ENCODE peak calls at places on chromosome 18, in six cellular contexts. One of them, this sample, is unnamed.
A peak's percentile ranks its signal among the peaks of the same experiment; 100 is the strongest.

GRCh38 chr18:79597176-79598045 is 82.2 kb upstream of the CTDP1 start:
- DNase-seq in SK-N-SH: no peak
- DNase-seq in HepG2: no peak
- DNase-seq in K562: no peak
- DNase-seq in H1: no peak
- DNase-seq in GM12878: no peak
- DNase-seq in this sample: no peak

GRCh38 chr18:33838084-33838483 is 260.1 kb downstream of the ASXL3 start:
- DNase-seq in SK-N-SH: no peak
- DNase-seq in HepG2: no peak
- DNase-seq in K562: no peak
- DNase-seq in H1: no peak
- DNase-seq in GM12878: no peak
- DNase-seq in this sample: no peak

GRCh38 chr18:74152906-74153305 is 4.6 kb downstream of the TIMM21 start:
- DNase-seq in SK-N-SH: no peak
- DNase-seq in HepG2: no peak
- DNase-seq in K562: no peak
- DNase-seq in H1: no peak
- DNase-seq in GM12878: no peak
- DNase-seq in this sample: no peak

GRCh38 chr18:7814754-7815315 is 247.7 kb downstream of the PTPRM start:
- DNase-seq in SK-N-SH: no peak
- DNase-seq in HepG2: no peak
- DNase-seq in K562: no peak
- DNase-seq in H1: no peak
- DNase-seq in GM12878: no peak
- DNase-seq in this sample: no peak

GRCh38 chr18:49476664-49477411 is 10.2 kb downstream of the C18orf32 start:
- DNase-seq in SK-N-SH: no peak
- DNase-seq in HepG2: no peak
- DNase-seq in K562: peak; percentile 45
- DNase-seq in H1: no peak
- DNase-seq in GM12878: no peak
- DNase-seq in this sample: peak; percentile 75

GRCh38 chr18:13178976-13179375 is 39.6 kb upstream of the LDLRAD4 start:
- DNase-seq in SK-N-SH: no peak
- DNase-seq in HepG2: no peak
- DNase-seq in K562: no peak
- DNase-seq in H1: no peak
- DNase-seq in GM12878: no peak
- DNase-seq in this sample: no peak

GRCh38 chr18:40313030-40313642 is 1641.9 kb upstream of the PIK3C3 start:
- DNase-seq in SK-N-SH: no peak
- DNase-seq in HepG2: no peak
- DNase-seq in K562: no peak
- DNase-seq in H1: no peak
- DNase-seq in GM12878: no peak
- DNase-seq in this sample: no peak

GRCh38 chr18:36901277-36901701 is 72.4 kb downstream of the KIAA1328 start:
- DNase-seq in SK-N-SH: no peak
- DNase-seq in HepG2: no peak
- DNase-seq in K562: peak; percentile 49
- DNase-seq in H1: no peak
- DNase-seq in GM12878: no peak
- DNase-seq in this sample: no peak

GRCh38 chr18:39389800-39390379 is 1824.3 kb upstream of the CELF4 start:
- DNase-seq in SK-N-SH: no peak
- DNase-seq in HepG2: peak; percentile 33
- DNase-seq in K562: no peak
- DNase-seq in H1: peak; percentile 48
- DNase-seq in GM12878: no peak
- DNase-seq in this sample: no peak

GRCh38 chr18:61992285-61992684 is 99.5 kb upstream of the RNF152 start:
- DNase-seq in SK-N-SH: no peak
- DNase-seq in HepG2: peak; percentile 13
- DNase-seq in K562: no peak
- DNase-seq in H1: no peak
- DNase-seq in GM12878: no peak
- DNase-seq in this sample: no peak

GRCh38 chr18:76847926-76848325 is 25.6 kb downstream of the ZNF236 start:
- DNase-seq in SK-N-SH: no peak
- DNase-seq in HepG2: peak; percentile 14
- DNase-seq in K562: peak; percentile 5
- DNase-seq in H1: no peak
- DNase-seq in GM12878: no peak
- DNase-seq in this sample: no peak

GRCh38 chr18:78672862-78673446 is 306.7 kb upstream of the SALL3 start:
- DNase-seq in SK-N-SH: no peak
- DNase-seq in HepG2: no peak
- DNase-seq in K562: peak; percentile 1
- DNase-seq in H1: no peak
- DNase-seq in GM12878: no peak
- DNase-seq in this sample: no peak

GRCh38 chr18:3710712-3711269 is 260.8 kb downstream of the TGIF1 start:
- DNase-seq in SK-N-SH: peak; percentile 20
- DNase-seq in HepG2: no peak
- DNase-seq in K562: no peak
- DNase-seq in H1: no peak
- DNase-seq in GM12878: no peak
- DNase-seq in this sample: peak; percentile 55

GRCh38 chr18:8140841-8141501 is 468.3 kb upstream of the RAB12 start:
- DNase-seq in SK-N-SH: no peak
- DNase-seq in HepG2: no peak
- DNase-seq in K562: peak; percentile 57
- DNase-seq in H1: no peak
- DNase-seq in GM12878: no peak
- DNase-seq in this sample: no peak

GRCh38 chr18:23311346-23312103 is 141.6 kb upstream of the RIOK3 start:
- DNase-seq in SK-N-SH: no peak
- DNase-seq in HepG2: no peak
- DNase-seq in K562: no peak
- DNase-seq in H1: no peak
- DNase-seq in GM12878: no peak
- DNase-seq in this sample: no peak

GRCh38 chr18:28248653-28249052 is 71.7 kb upstream of the CDH2 start:
- DNase-seq in SK-N-SH: no peak
- DNase-seq in HepG2: no peak
- DNase-seq in K562: no peak
- DNase-seq in H1: no peak
- DNase-seq in GM12878: no peak
- DNase-seq in this sample: no peak

GRCh38 chr18:70245941-70246537 is 40.6 kb upstream of the RTTN start:
- DNase-seq in SK-N-SH: no peak
- DNase-seq in HepG2: no peak
- DNase-seq in K562: no peak
- DNase-seq in H1: no peak
- DNase-seq in GM12878: no peak
- DNase-seq in this sample: no peak

GRCh38 chr18:35861367-35862114 is 110.9 kb upstream of the RMP24 start:
- DNase-seq in SK-N-SH: no peak
- DNase-seq in HepG2: no peak
- DNase-seq in K562: no peak
- DNase-seq in H1: peak; percentile 36
- DNase-seq in GM12878: peak; percentile 33
- DNase-seq in this sample: no peak

GRCh38 chr18:34637094-34637801 is 72.8 kb upstream of the DTNA start:
- DNase-seq in SK-N-SH: no peak
- DNase-seq in HepG2: no peak
- DNase-seq in K562: no peak
- DNase-seq in H1: no peak
- DNase-seq in GM12878: no peak
- DNase-seq in this sample: no peak

GRCh38 chr18:45361148-45361851 is 254.0 kb upstream of the SLC14A2 start:
- DNase-seq in SK-N-SH: no peak
- DNase-seq in HepG2: no peak
- DNase-seq in K562: no peak
- DNase-seq in H1: no peak
- DNase-seq in GM12878: no peak
- DNase-seq in this sample: no peak

GRCh38 chr18:45357681-45358470 is 257.4 kb upstream of the SLC14A2 start:
- DNase-seq in SK-N-SH: no peak
- DNase-seq in HepG2: no peak
- DNase-seq in K562: no peak
- DNase-seq in H1: no peak
- DNase-seq in GM12878: no peak
- DNase-seq in this sample: no peak

GRCh38 chr18:45363258-45363657 is 252.0 kb upstream of the SLC14A2 start:
- DNase-seq in SK-N-SH: no peak
- DNase-seq in HepG2: no peak
- DNase-seq in K562: no peak
- DNase-seq in H1: no peak
- DNase-seq in GM12878: no peak
- DNase-seq in this sample: no peak

GRCh38 chr18:45355944-45356520 is 259.2 kb upstream of the SLC14A2 start:
- DNase-seq in SK-N-SH: no peak
- DNase-seq in HepG2: no peak
- DNase-seq in K562: no peak
- DNase-seq in H1: no peak
- DNase-seq in GM12878: no peak
- DNase-seq in this sample: no peak

DNA sequence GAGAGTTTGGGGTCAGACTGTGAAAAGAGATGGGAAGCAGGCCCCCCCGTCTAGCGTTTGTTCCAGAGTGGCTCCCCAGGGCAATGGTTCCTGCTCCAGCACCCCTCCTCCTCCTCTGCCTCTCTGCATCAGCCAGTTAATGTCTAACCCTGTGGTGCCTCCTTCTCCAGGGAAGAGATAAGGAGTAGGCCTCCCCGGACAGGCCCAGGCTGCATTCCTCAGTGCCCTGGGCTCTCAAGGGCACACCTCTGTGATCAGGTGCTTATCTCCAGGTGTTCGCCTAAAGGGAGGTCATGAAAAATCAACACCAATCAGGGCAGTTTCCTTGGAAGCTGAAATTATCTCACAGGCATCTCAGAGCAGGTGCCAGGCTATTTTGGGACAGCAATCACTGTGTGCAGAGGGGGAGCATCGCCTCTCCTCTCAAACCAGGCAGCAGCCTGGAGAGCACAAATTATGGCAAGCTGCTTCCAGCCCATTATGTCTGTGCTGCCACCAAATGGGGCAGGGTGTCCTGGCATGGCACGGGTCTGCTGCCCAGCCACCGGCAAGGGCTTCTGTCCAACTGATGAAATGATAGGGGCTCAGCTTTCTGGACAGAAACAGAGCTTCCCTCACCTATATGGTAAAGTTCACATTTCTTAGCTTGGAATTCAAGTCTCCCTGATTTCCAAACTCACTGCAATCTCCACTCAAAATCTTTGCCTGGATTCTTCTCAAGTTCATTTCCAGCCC is 255.8 kb upstream of the SLC14A2 start:
- DNase-seq in SK-N-SH: peak; percentile 60
- DNase-seq in HepG2: no peak
- DNase-seq in K562: no peak
- DNase-seq in H1: no peak
- DNase-seq in GM12878: no peak
- DNase-seq in this sample: no peak
- TF ChIP-seq POLR2AphosphoS5 in SK-N-SH: no peak
- TF ChIP-seq POLR2AphosphoS5 in HepG2: no peak
- TF ChIP-seq POLR2AphosphoS5 in K562: no peak
- TF ChIP-seq POLR2AphosphoS5 in H1: no peak
- TF ChIP-seq POLR2AphosphoS5 in GM12878: no peak
- TF ChIP-seq POLR2AphosphoS5 in this sample: no peak

DNA sequence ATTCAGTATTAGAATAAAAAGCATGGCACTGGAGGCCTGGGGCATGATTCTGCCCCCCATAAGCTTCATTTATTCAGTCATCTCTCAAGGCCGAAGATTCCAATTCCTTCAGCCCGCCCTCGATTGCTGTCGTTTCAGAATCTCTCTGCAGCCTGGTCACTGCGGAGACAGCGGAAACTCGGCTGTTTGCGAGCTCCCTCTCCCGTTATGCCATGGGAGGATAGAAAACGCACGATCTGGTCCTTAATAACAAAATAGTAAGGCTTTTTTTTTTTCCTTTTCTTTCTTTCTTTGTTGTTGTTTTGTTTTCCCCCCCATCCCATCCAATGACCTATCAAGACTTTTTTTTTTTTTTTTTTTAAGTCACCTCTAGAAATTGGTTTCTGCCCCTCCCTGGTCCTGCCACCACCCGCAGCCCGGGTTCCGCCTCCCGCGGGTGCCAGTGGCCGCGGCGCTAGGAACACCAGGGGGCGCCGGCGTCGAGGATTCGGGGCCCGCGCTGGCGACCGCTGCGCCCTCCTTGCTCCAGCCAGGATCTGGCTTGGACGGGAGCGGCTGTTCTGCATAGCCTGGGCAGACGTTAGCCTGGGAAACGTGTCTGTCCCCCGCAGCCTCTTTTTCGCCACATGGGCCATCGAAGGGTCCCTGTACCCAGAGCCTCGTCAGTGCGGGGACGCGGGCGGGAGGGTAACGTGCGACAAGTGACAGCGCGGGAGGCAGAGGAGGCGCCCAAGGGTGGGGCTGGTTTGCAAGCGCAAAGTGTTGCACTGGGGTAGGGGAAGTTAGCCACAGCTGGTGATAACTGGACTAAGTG is 10.0 kb downstream of the CPLX4 start:
- DNase-seq in SK-N-SH: peak; percentile 92
- DNase-seq in HepG2: peak; percentile 29
- DNase-seq in K562: peak; percentile 67
- DNase-seq in H1: peak; percentile 89
- DNase-seq in GM12878: no peak
- DNase-seq in this sample: peak; percentile 33
- H3K4me3 ChIP-seq in SK-N-SH: peak overlapping the region; percentile 65
- H3K4me3 ChIP-seq in HepG2: no peak overlapping the region
- H3K4me3 ChIP-seq in K562: peak overlapping the region; percentile 28
- H3K4me3 ChIP-seq in H1: peak overlapping the region; percentile 14
- H3K4me3 ChIP-seq in GM12878: peak overlapping the region; percentile 55
- H3K4me3 ChIP-seq in this sample: peak overlapping the region; percentile 35

DNA sequence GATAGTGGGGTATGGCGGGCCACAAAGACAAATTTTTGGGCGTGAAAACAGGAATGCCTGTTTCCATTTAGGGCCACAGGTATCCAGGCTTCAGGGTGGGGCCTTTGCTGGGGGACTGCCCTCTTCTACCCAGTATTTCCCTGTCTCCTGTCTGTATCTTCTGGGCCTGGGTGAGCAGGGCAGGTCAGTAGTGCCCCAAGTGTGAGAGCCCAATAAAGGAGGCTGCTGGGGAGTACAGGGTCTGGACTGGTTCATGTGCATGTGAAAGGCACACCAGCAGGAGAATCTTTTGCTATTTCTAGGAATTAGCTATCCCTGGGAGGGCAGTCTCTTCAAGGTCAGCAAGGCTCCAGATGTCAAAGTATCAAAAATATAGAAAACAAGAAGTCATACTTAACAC is 71.5 kb downstream of the MEX3C start:
- DNase-seq in SK-N-SH: no peak
- DNase-seq in HepG2: no peak
- DNase-seq in K562: no peak
- DNase-seq in H1: peak; percentile 16
- DNase-seq in GM12878: no peak
- DNase-seq in this sample: no peak
- TF ChIP-seq GABPA in SK-N-SH: no peak
- TF ChIP-seq GABPA in HepG2: no peak
- TF ChIP-seq GABPA in K562: no peak
- TF ChIP-seq GABPA in H1: no peak
- TF ChIP-seq GABPA in GM12878: no peak
- TF ChIP-seq GABPA in this sample: no peak

DNA sequence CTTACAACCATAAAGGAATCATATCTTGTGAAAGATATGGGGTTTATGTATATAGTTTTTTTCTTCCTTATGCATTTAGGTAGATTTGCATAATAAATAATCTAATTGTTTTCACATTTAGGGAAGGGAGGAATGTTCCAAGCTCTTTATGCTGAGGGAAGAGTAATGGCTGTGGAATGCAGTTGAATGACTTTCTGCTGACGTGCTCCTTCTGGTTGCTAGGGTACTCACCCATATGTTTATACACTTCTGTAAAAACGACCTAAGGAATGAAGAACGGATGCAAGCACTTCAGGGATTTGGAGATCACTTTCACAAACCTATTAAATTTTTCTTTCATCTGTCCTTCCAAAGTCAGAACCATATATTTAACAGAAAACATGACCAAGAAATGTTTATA is 29.2 kb upstream of the PPP4R1 start:
- DNase-seq in SK-N-SH: no peak
- DNase-seq in HepG2: peak; percentile 75
- DNase-seq in K562: no peak
- DNase-seq in H1: no peak
- DNase-seq in GM12878: no peak
- DNase-seq in this sample: no peak
- TF ChIP-seq POLR2AphosphoS5 in SK-N-SH: peak; percentile 18
- TF ChIP-seq POLR2AphosphoS5 in HepG2: no peak
- TF ChIP-seq POLR2AphosphoS5 in K562: no peak
- TF ChIP-seq POLR2AphosphoS5 in H1: no peak
- TF ChIP-seq POLR2AphosphoS5 in GM12878: no peak
- TF ChIP-seq POLR2AphosphoS5 in this sample: no peak